ENCODE peak calls at places on chromosomes 7 and 10, in six cellular contexts. A is IMR-90, Q is mesendoderm, O is neuronal stem cell, F is mesenchymal stem cell, M is H1. W is an unnamed sample.

GRCh38 chr7:148700693-148701092 is 2.0 kb downstream of the CUL1 start:
- DNase-seq in O (no peak), M (no peak), F (peak; percentile 68), A (peak; percentile 50), Q (peak; percentile 39), W (no peak)

GRCh38 chr10:6695519-6695918 is 115.4 kb upstream of the PRKCQ start:
- DNase-seq in F (no peak), A (no peak), M (no peak), O (no peak), Q (no peak), W (no peak)

GRCh38 chr10:34333513-34333912 is 481.6 kb downstream of the PARD3 start:
- DNase-seq in M (no peak), A (peak; percentile 71), Q (no peak), F (no peak), O (no peak), W (no peak)

GRCh38 chr10:16626697-16627096 is 105.0 kb upstream of the C1QL3 start:
- DNase-seq in O (peak; percentile 4), Q (peak; percentile 89), F (peak; percentile 34), M (no peak), A (no peak), W (no peak)

GRCh38 chr10:133274751-133275682 is 1.7 kb downstream of the ADAM8 start:
- DNase-seq in A (no peak), F (no peak), O (no peak), Q (no peak), M (no peak), W (no peak)

GRCh38 chr10:102151774-102152544 is at the start of gene NOLC1:
- DNase-seq in M (peak; percentile 99), Q (peak; percentile 100), A (peak; percentile 99), F (peak; percentile 99), O (peak; percentile 98), W (peak; percentile 99)

GRCh38 chr10:43372751-43373445 is 1.5 kb downstream of the FXYD4 start:
- DNase-seq in O (no peak), F (no peak), M (no peak), A (no peak), Q (no peak), W (no peak)

GRCh38 chr10:22752272-22752671 is 37.9 kb upstream of the PIP4K2A start:
- DNase-seq in Q (no peak), M (no peak), A (no peak), F (no peak), O (no peak), W (no peak)

GRCh38 chr10:35640474-35640873 is 1.6 kb downstream of the FZD8 start:
- DNase-seq in A (peak; percentile 76), F (peak; percentile 81), O (peak; percentile 63), Q (peak; percentile 89), M (no peak), W (peak; percentile 78)

GRCh38 chr7:76332073-76332472 is 26.7 kb downstream of the YWHAG start:
- DNase-seq in O (no peak), F (no peak), A (no peak), M (no peak), Q (no peak), W (no peak)

GRCh38 chr7:42208586-42208985 is 28.4 kb downstream of the GLI3 start:
- DNase-seq in Q (no peak), A (no peak), F (no peak), M (no peak), O (no peak), W (no peak)

GRCh38 chr7:92685146-92686042 is 95.2 kb upstream of the FAM133B start:
- DNase-seq in O (no peak), Q (no peak), A (no peak), M (no peak), F (no peak), W (no peak)

GRCh38 chr7:47347986-47348385 is 233.9 kb downstream of the TNS3 start:
- DNase-seq in F (no peak), M (no peak), O (no peak), A (no peak), Q (no peak), W (no peak)

GRCh38 chr7:112112822-112113255 is 93.4 kb downstream of the DOCK4 start:
- DNase-seq in A (peak; percentile 54), M (no peak), O (no peak), Q (no peak), F (peak; percentile 78), W (no peak)

GRCh38 chr10:110355181-110355831 is 50.6 kb upstream of the SMNDC1 start:
- DNase-seq in O (no peak), M (no peak), F (no peak), A (no peak), Q (no peak), W (no peak)

GRCh38 chr7:142279616-142280015 is 21.8 kb upstream of the PRSS58 start:
- DNase-seq in M (no peak), Q (no peak), O (no peak), A (no peak), F (no peak), W (no peak)

GRCh38 chr10:69883256-69883655 is 81.5 kb downstream of the COL13A1 start:
- DNase-seq in M (no peak), O (no peak), F (no peak), Q (peak; percentile 74), A (no peak), W (no peak)

GRCh38 chr7:75992083-75992755 is 2.2 kb downstream of the TMEM120A start:
- DNase-seq in F (no peak), Q (no peak), O (no peak), M (no peak), A (no peak), W (no peak)

GRCh38 chr7:92044940-92045339 is 89.3 kb downstream of the CYP51A1 start:
- DNase-seq in O (no peak), F (no peak), M (no peak), Q (no peak), A (no peak), W (no peak)

GRCh38 chr10:97335188-97335619 is 675 bp upstream of the FRAT2 start:
- DNase-seq in A (no peak), O (no peak), Q (no peak), M (no peak), F (no peak), W (peak; percentile 61)

GRCh38 chr10:35422236-35422635 is 85.9 kb downstream of the CCNY start:
- DNase-seq in F (peak; percentile 51), O (peak; percentile 40), M (no peak), Q (no peak), A (peak; percentile 27), W (no peak)

GRCh38 chr10:48446785-48447184 is 140.3 kb downstream of the MAPK8 start:
- DNase-seq in Q (no peak), F (no peak), O (no peak), A (no peak), M (no peak), W (no peak)

GRCh38 chr7:148921189-148921588 is 37.1 kb upstream of the EZH2 start:
- DNase-seq in A (no peak), F (no peak), Q (peak; percentile 22), O (no peak), M (no peak), W (no peak)

GRCh38 chr10:63537511-63537910 is 16.3 kb downstream of the REEP3 start:
- DNase-seq in O (no peak), F (no peak), A (no peak), Q (no peak), M (no peak), W (no peak)

GRCh38 chr10:51716981-51717380 is 17.6 kb upstream of the CSTF2T start:
- DNase-seq in A (peak; percentile 40), M (no peak), F (no peak), O (no peak), Q (no peak), W (no peak)

GRCh38 chr7:130356121-130356759 is 11.6 kb downstream of the CPA5 start:
- DNase-seq in A (peak; percentile 99), O (peak; percentile 62), M (peak; percentile 49), F (peak; percentile 99), Q (peak; percentile 99), W (peak; percentile 76)
- H3K9ac ChIP-seq in A (peak overlapping the region; percentile 73), O (no peak overlapping the region), M (no peak overlapping the region), F (peak overlapping the region; percentile 58), Q (no peak overlapping the region), W (no peak overlapping the region)

DNA sequence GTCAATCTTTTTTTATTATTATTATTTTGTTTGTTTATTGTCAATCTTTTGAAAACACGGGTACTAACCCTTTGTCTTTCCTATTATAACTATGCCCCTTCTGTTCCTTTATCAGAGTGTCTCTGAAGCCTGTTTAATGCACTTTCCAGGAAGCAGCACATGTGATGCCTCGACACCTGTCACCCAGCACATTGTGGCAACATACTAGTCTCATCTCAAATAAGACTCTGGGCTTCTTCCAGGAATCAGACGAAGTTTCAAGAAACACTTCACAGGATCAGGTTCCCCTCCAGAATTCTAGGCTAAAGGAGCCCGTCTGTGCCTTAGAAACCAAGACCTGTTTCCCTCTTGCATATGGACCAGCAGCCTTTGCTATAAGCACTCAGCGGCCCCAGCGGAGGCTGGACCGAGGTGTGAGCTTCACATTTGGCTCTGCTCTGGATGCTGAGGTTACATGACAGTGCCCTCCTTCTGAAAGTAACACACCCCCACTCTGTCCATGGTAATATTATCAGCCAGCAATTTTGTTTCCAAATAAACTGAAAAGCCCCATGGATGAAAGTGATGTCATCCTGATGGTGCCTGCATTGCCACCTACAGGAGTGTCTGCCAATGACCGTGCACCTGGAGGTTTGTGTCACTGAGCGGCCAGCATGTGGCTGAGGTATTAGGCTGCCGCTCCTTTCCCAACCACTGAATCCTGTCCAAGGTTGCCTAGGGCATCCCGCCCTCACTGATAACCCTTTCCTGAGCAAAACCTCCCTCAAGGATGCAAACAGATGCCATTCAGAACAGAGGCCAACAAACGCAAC is 38.1 kb downstream of the MKI67 start:
- DNase-seq in Q (peak; percentile 63), O (no peak), F (no peak), A (no peak), M (no peak), W (peak; percentile 67)
- H2BK15ac ChIP-seq in Q (no peak overlapping the region), O (no peak overlapping the region), F (no peak overlapping the region), A (no peak overlapping the region), M (no peak overlapping the region), W (no peak overlapping the region)

GRCh38 chr7:46165281-46165680 is 244.2 kb upstream of the IGFBP3 start:
- DNase-seq in A (peak; percentile 88), O (no peak), Q (no peak), F (no peak), M (no peak), W (no peak)
- H3K9ac ChIP-seq in A (no peak overlapping the region), O (no peak overlapping the region), Q (no peak overlapping the region), F (no peak overlapping the region), M (no peak overlapping the region), W (no peak overlapping the region)

GRCh38 chr7:940599-941408 is 13.7 kb downstream of the ADAP1 start:
- DNase-seq in O (no peak), Q (no peak), F (no peak), M (no peak), A (no peak), W (no peak)
- H2BK15ac ChIP-seq in O (no peak overlapping the region), Q (no peak overlapping the region), F (no peak overlapping the region), M (no peak overlapping the region), A (no peak overlapping the region), W (no peak overlapping the region)

GRCh38 chr10:86960003-86960862 is 1.8 kb downstream of the SNCG start:
- DNase-seq in M (no peak), Q (peak; percentile 87), F (peak; percentile 80), O (no peak), A (peak; percentile 65), W (peak; percentile 79)
- H3K9ac ChIP-seq in M (peak overlapping the region; percentile 14), Q (peak overlapping the region; percentile 42), F (peak overlapping the region; percentile 71), O (peak overlapping the region; percentile 38), A (no peak overlapping the region), W (no peak overlapping the region)

GRCh38 chr7:159008055-159008405 is 136.6 kb downstream of the VIPR2 start:
- DNase-seq in Q (no peak), O (no peak), A (no peak), F (no peak), M (no peak), W (no peak)
- H2BK15ac ChIP-seq in Q (no peak overlapping the region), O (no peak overlapping the region), A (no peak overlapping the region), F (no peak overlapping the region), M (no peak overlapping the region), W (no peak overlapping the region)

GRCh38 chr10:44911081-44911540 is at the start of gene TMEM72:
- DNase-seq in Q (peak; percentile 91), F (no peak), M (no peak), O (no peak), A (no peak), W (peak; percentile 52)
- H3K9ac ChIP-seq in Q (no peak within 1 kb of the TSS), F (no peak within 1 kb of the TSS), M (no peak within 1 kb of the TSS), O (no peak within 1 kb of the TSS), A (no peak within 1 kb of the TSS), W (no peak within 1 kb of the TSS)